ENCODE peak calls at places on chromosomes 1 and 21, in six cellular contexts. D, H, T, J, Z and E are unnamed samples.

GRCh38 chr1:53378932-53379661 is 51.2 kb upstream of the LRP8 start:
- DNase-seq in D (no peak), H (peak), T (no peak), J (no peak), Z (no peak), E (no peak)

GRCh38 chr1:108830119-108831008 is 26.5 kb downstream of the AKNAD1 start:
- DNase-seq in D (peak), H (no peak), T (peak), J (no peak), Z (peak), E (peak)

GRCh38 chr1:179164494-179164893 is 65.0 kb downstream of the ABL2 start:
- DNase-seq in D (no peak), H (no peak), T (no peak), J (no peak), Z (no peak), E (no peak)

GRCh38 chr1:7320661-7321060 is 450.4 kb upstream of the VAMP3 start:
- DNase-seq in D (no peak), H (no peak), T (no peak), J (no peak), Z (no peak), E (no peak)

GRCh38 chr1:215407575-215407974 is 159.5 kb upstream of the KCTD3 start:
- DNase-seq in D (no peak), H (no peak), T (no peak), J (no peak), Z (no peak), E (no peak)

GRCh38 chr1:213120386-213120785 is 69.3 kb downstream of the RPS6KC1 start:
- DNase-seq in D (no peak), H (no peak), T (no peak), J (no peak), Z (no peak), E (no peak)

GRCh38 chr1:162276493-162276892 is 100.2 kb downstream of the SPATA46 start:
- DNase-seq in D (peak), H (no peak), T (peak), J (no peak), Z (peak), E (peak)

GRCh38 chr1:106798991-106799390 is 257.5 kb upstream of the PRMT6 start:
- DNase-seq in D (no peak), H (no peak), T (no peak), J (no peak), Z (no peak), E (no peak)

GRCh38 chr1:241834733-241835377 is 13.1 kb upstream of the EXO1 start:
- DNase-seq in D (peak), H (no peak), T (peak), J (no peak), Z (peak), E (peak)

GRCh38 chr21:28639742-28640141 is 352.9 kb downstream of the LTN1 start:
- DNase-seq in D (no peak), H (no peak), T (no peak), J (no peak), Z (no peak), E (no peak)

GRCh38 chr21:28633803-28634572 is 358.7 kb downstream of the LTN1 start:
- DNase-seq in D (no peak), H (no peak), T (no peak), J (no peak), Z (no peak), E (no peak)

GRCh38 chr21:28635541-28635940 is 357.1 kb downstream of the LTN1 start:
- DNase-seq in D (no peak), H (no peak), T (no peak), J (no peak), Z (no peak), E (no peak)

GRCh38 chr21:28640326-28640725 is 352.4 kb downstream of the LTN1 start:
- DNase-seq in D (no peak), H (no peak), T (no peak), J (no peak), Z (no peak), E (no peak)

DNA sequence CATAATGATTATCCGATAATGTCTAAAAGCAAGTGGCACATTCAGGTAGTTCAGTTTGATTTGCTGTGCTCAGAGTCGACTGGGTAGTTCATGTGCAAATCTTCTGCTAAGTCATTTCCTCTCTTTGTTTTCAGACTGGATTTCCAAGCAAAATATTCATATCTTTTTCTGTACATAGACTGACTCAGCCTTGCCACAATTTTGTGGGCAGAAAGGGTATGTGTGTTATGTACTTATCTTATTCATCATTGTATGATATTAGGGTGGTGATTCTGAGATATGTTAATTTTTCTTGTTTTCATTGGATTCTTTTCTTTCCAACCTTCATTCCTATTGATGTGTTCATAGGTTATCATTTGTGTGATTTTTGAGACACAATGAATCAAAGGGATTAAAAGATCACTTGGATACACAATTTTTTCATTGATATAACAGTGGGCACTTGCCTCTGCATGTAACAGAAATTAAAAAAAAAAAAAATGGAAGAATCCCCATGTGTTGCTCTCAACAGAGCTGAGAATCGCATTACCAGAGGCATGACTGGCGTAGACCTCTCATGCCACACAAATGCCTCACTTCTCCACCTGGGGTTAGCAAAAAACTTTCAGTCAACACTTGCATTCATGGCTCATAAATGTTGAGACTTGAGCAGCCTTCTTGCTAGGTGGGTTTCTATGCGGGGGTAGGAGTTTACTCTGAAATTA is 355.5 kb downstream of the LTN1 start:
- DNase-seq in D (no peak), H (no peak), T (no peak), J (no peak), Z (no peak), E (no peak)
- TF ChIP-seq POLR2A in D (no peak), H (no peak), T (no peak), J (no peak), Z (no peak), E (no peak)

GRCh38 chr1:194445244-194445643 is 1258.8 kb upstream of the B3GALT2 start:
- DNase-seq in D (no peak), H (no peak), T (no peak), J (no peak), Z (no peak), E (no peak)

GRCh38 chr1:194442911-194443310 is 1256.5 kb upstream of the B3GALT2 start:
- DNase-seq in D (no peak), H (no peak), T (no peak), J (no peak), Z (no peak), E (no peak)

GRCh38 chr1:194447635-194448034 is 1261.2 kb upstream of the B3GALT2 start:
- DNase-seq in D (no peak), H (no peak), T (no peak), J (no peak), Z (no peak), E (no peak)
- TF ChIP-seq MAX in D (no peak), H (no peak), T (no peak), J (no peak), Z (no peak), E (no peak)

GRCh38 chr1:114352797-114353196 is 158.2 kb downstream of the TRIM33 start:
- DNase-seq in D (no peak), H (peak), T (no peak), J (no peak), Z (no peak), E (no peak)

GRCh38 chr1:114350731-114351445 is 160.1 kb downstream of the TRIM33 start:
- DNase-seq in D (no peak), H (no peak), T (no peak), J (no peak), Z (no peak), E (no peak)

GRCh38 chr1:114353233-114353632 is 157.8 kb downstream of the TRIM33 start:
- DNase-seq in D (no peak), H (peak), T (no peak), J (no peak), Z (peak), E (peak)

GRCh38 chr1:114347431-114348209 is 163.4 kb downstream of the TRIM33 start:
- DNase-seq in D (no peak), H (peak), T (no peak), J (no peak), Z (no peak), E (no peak)

GRCh38 chr1:114349891-114350605 is 161.0 kb downstream of the TRIM33 start:
- DNase-seq in D (no peak), H (peak), T (no peak), J (no peak), Z (no peak), E (no peak)
- TF ChIP-seq POLR2A in D (no peak), H (no peak), T (no peak), J (no peak), Z (no peak), E (no peak)

GRCh38 chr1:201904579-201904978 is 15.9 kb downstream of the SHISA4 start:
- DNase-seq in D (no peak), H (no peak), T (no peak), J (no peak), Z (no peak), E (no peak)

GRCh38 chr1:201906336-201906735 is 17.6 kb downstream of the SHISA4 start:
- DNase-seq in D (no peak), H (no peak), T (no peak), J (no peak), Z (no peak), E (peak)

GRCh38 chr1:201903135-201903534 is 14.4 kb downstream of the SHISA4 start:
- DNase-seq in D (no peak), H (no peak), T (no peak), J (no peak), Z (no peak), E (no peak)

GRCh38 chr1:201907621-201908020 is 18.9 kb downstream of the SHISA4 start:
- DNase-seq in D (no peak), H (no peak), T (no peak), J (no peak), Z (no peak), E (no peak)

GRCh38 chr1:201905234-201905890 is 16.7 kb downstream of the SHISA4 start:
- DNase-seq in D (no peak), H (no peak), T (no peak), J (no peak), Z (no peak), E (no peak)
- TF ChIP-seq MAX in D (no peak), H (no peak), T (no peak), J (no peak), Z (peak), E (no peak)

GRCh38 chr1:44775078-44775929 is at the start of gene RPS8:
- DNase-seq in D (peak), H (peak), T (peak), J (peak), Z (peak), E (peak)
- TF ChIP-seq POLR2A in D (peak), H (peak), T (peak), J (peak), Z (peak), E (peak)

GRCh38 chr1:153277852-153278251 is 18.4 kb downstream of the LORICRIN start:
- DNase-seq in D (peak), H (peak), T (peak), J (no peak), Z (peak), E (peak)
- TF ChIP-seq MAX in D (peak), H (peak), T (peak), J (no peak), Z (no peak), E (peak)